ENCODE peak calls at places on chromosomes 11 and 22, in four cellular contexts. One of them, this sample, is unnamed.

GRCh38 chr11:86934263-86934932 is 20.8 kb downstream of the FZD4 start:
- DNase-seq in kidney epithelial cell: no peak
- DNase-seq in PC-3: peak; percentile 37
- DNase-seq in CD8-positive, alpha-beta T cell: no peak
- DNase-seq in this sample: no peak

GRCh38 chr11:75352417-75353206 is 1.2 kb upstream of the ARRB1 start:
- DNase-seq in kidney epithelial cell: no peak
- DNase-seq in PC-3: no peak
- DNase-seq in CD8-positive, alpha-beta T cell: no peak
- DNase-seq in this sample: no peak

GRCh38 chr11:130179396-130180306 is 20.1 kb downstream of the ST14 start:
- DNase-seq in kidney epithelial cell: peak; percentile 77
- DNase-seq in PC-3: no peak
- DNase-seq in CD8-positive, alpha-beta T cell: no peak
- DNase-seq in this sample: no peak

GRCh38 chr11:68343761-68344256 is 31.4 kb downstream of the LRP5 start:
- DNase-seq in kidney epithelial cell: no peak
- DNase-seq in PC-3: no peak
- DNase-seq in CD8-positive, alpha-beta T cell: no peak
- DNase-seq in this sample: no peak

GRCh38 chr11:12868315-12869073 is 140.6 kb upstream of the RASSF10 start:
- DNase-seq in kidney epithelial cell: no peak
- DNase-seq in PC-3: peak; percentile 25
- DNase-seq in CD8-positive, alpha-beta T cell: no peak
- DNase-seq in this sample: peak; percentile 47

GRCh38 chr11:107591098-107591445 is at the start of gene ELMOD1:
- DNase-seq in kidney epithelial cell: no peak
- DNase-seq in PC-3: peak; percentile 45
- DNase-seq in CD8-positive, alpha-beta T cell: no peak
- DNase-seq in this sample: peak; percentile 39

GRCh38 chr22:29625090-29625825 is 21.8 kb downstream of the NF2 start:
- DNase-seq in kidney epithelial cell: peak; percentile 51
- DNase-seq in PC-3: peak; percentile 83
- DNase-seq in CD8-positive, alpha-beta T cell: no peak
- DNase-seq in this sample: peak; percentile 81

GRCh38 chr11:28123151-28123571 is 15.0 kb downstream of the METTL15 start:
- DNase-seq in kidney epithelial cell: no peak
- DNase-seq in PC-3: peak; percentile 58
- DNase-seq in CD8-positive, alpha-beta T cell: no peak
- DNase-seq in this sample: peak; percentile 14

GRCh38 chr11:16000065-16000464 is 356.3 kb downstream of the SOX6 start:
- DNase-seq in kidney epithelial cell: no peak
- DNase-seq in PC-3: no peak
- DNase-seq in CD8-positive, alpha-beta T cell: no peak
- DNase-seq in this sample: peak; percentile 60

GRCh38 chr11:128692750-128693578 is 908 bp upstream of the FLI1 start:
- DNase-seq in kidney epithelial cell: no peak
- DNase-seq in PC-3: peak; percentile 42
- DNase-seq in CD8-positive, alpha-beta T cell: no peak
- DNase-seq in this sample: peak; percentile 77

GRCh38 chr11:12470236-12470635 is 92.9 kb downstream of the PARVA start:
- DNase-seq in kidney epithelial cell: no peak
- DNase-seq in PC-3: no peak
- DNase-seq in CD8-positive, alpha-beta T cell: no peak
- DNase-seq in this sample: no peak

GRCh38 chr22:27317961-27318360 is 483.6 kb downstream of the MN1 start:
- DNase-seq in kidney epithelial cell: peak; percentile 81
- DNase-seq in PC-3: no peak
- DNase-seq in CD8-positive, alpha-beta T cell: no peak
- DNase-seq in this sample: no peak

GRCh38 chr22:20981787-20982562 is at the start of gene LZTR1:
- DNase-seq in kidney epithelial cell: peak; percentile 31
- DNase-seq in PC-3: peak; percentile 67
- DNase-seq in CD8-positive, alpha-beta T cell: peak; percentile 33
- DNase-seq in this sample: peak; percentile 87
- TF ChIP-seq CTCF in kidney epithelial cell: peak; percentile 71
- TF ChIP-seq CTCF in PC-3: peak; percentile 56
- TF ChIP-seq CTCF in CD8-positive, alpha-beta T cell: no peak
- TF ChIP-seq CTCF in this sample: peak; percentile 62

DNA sequence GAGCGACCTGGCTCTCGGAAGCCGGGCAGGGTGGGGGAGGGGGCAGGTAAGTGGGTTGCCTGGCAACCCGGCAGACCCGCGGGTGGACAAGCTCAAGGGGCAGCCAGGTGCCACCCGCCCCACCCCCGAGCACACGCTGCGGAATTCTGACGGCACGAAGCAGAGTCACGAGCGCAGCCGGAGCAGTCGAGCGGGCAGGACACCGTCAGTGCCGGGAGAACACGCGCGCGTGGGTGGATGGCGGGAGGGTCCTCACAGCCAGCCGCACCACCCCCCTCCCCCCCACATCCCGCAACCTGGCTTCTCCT is 133.2 kb upstream of the HSD17B12 start:
- DNase-seq in kidney epithelial cell: no peak
- DNase-seq in PC-3: no peak
- DNase-seq in CD8-positive, alpha-beta T cell: no peak
- DNase-seq in this sample: peak; percentile 9
- H3K4me3 ChIP-seq in kidney epithelial cell: no peak overlapping the region
- H3K4me3 ChIP-seq in PC-3: no peak overlapping the region
- H3K4me3 ChIP-seq in CD8-positive, alpha-beta T cell: no peak overlapping the region
- H3K4me3 ChIP-seq in this sample: no peak overlapping the region

GRCh38 chr11:47056261-47056915 is 119.8 kb downstream of the CSTPP1 start:
- DNase-seq in kidney epithelial cell: peak; percentile 4
- DNase-seq in PC-3: no peak
- DNase-seq in CD8-positive, alpha-beta T cell: no peak
- DNase-seq in this sample: peak; percentile 60

GRCh38 chr11:47055534-47055933 is 119.0 kb downstream of the CSTPP1 start:
- DNase-seq in kidney epithelial cell: no peak
- DNase-seq in PC-3: no peak
- DNase-seq in CD8-positive, alpha-beta T cell: no peak
- DNase-seq in this sample: peak; percentile 12

GRCh38 chr11:47061429-47062178 is 115.1 kb downstream of the ARFGAP2 start:
- DNase-seq in kidney epithelial cell: no peak
- DNase-seq in PC-3: no peak
- DNase-seq in CD8-positive, alpha-beta T cell: no peak
- DNase-seq in this sample: no peak

GRCh38 chr11:47060807-47061206 is 115.9 kb downstream of the ARFGAP2 start:
- DNase-seq in kidney epithelial cell: no peak
- DNase-seq in PC-3: peak; percentile 4
- DNase-seq in CD8-positive, alpha-beta T cell: no peak
- DNase-seq in this sample: no peak

DNA sequence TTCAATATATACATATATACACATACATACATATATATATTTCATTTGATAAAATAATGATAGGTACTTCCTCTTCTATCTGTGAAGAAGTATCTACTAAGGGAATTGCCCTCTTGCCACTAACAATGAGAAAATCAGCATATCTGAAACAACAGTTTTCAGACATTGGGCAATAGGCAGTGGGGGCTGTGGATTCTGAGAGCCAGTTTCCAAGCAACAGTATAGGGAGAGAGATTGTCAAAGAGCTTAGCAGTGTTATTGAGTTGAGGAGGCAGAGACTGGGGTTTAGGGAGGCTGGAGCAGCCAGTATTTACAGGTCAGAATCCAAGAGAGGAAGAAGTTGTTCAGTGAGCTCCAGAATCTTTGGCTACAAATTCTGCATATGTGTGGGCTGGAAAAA is 119.3 kb downstream of the ARFGAP2 start:
- DNase-seq in kidney epithelial cell: no peak
- DNase-seq in PC-3: no peak
- DNase-seq in CD8-positive, alpha-beta T cell: no peak
- DNase-seq in this sample: no peak
- TF ChIP-seq CTCF in kidney epithelial cell: no peak
- TF ChIP-seq CTCF in PC-3: no peak
- TF ChIP-seq CTCF in CD8-positive, alpha-beta T cell: no peak
- TF ChIP-seq CTCF in this sample: no peak

DNA sequence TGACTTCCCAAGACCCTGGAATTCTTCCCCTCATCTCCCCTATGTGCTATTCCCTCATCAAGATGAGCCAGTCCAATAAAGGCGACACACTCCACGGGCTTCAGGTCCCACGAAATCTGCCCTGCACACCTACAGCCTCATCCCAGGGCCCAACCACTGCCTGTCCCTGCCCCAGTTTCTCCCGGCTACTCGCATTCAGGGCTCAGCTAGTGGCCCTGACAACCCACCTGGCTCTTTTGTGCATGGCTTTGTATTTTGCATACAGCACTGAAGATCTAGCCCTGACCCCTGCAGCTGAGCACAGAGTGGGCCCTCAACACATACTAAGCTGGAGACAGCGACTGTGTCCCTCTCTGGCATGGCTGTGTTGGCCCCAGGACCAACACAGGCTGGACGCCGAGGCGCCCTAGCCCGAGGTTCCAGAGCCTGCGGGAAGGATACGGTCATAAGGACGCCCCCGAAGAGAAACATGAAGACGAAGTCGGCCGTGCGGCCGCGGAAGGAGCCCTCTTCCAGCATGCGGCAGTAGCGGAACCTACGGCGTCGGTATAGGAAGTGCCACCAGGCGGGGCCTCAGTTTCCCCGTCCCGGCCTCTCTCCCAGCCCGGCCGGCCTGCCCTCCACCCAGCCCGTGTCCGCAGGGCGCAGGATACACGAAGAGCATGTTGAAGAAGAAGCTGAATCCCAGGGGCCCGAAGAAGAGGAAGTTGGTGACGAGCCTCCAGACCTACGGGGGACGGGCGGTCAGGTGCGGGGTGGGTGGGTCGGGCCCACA is 708 bp downstream of the DERL3 start:
- DNase-seq in kidney epithelial cell: no peak
- DNase-seq in PC-3: no peak
- DNase-seq in CD8-positive, alpha-beta T cell: no peak
- DNase-seq in this sample: no peak
- H3K4me3 ChIP-seq in kidney epithelial cell: peak overlapping the region; percentile 33
- H3K4me3 ChIP-seq in PC-3: no peak overlapping the region
- H3K4me3 ChIP-seq in CD8-positive, alpha-beta T cell: peak overlapping the region; percentile 77
- H3K4me3 ChIP-seq in this sample: no peak overlapping the region

GRCh38 chr11:978781-979180 is 53.1 kb downstream of the AP2A2 start:
- DNase-seq in kidney epithelial cell: no peak
- DNase-seq in PC-3: no peak
- DNase-seq in CD8-positive, alpha-beta T cell: no peak
- DNase-seq in this sample: no peak

GRCh38 chr11:978073-978720 is 52.5 kb downstream of the AP2A2 start:
- DNase-seq in kidney epithelial cell: no peak
- DNase-seq in PC-3: no peak
- DNase-seq in CD8-positive, alpha-beta T cell: no peak
- DNase-seq in this sample: no peak

GRCh38 chr11:976431-977160 is 50.9 kb downstream of the AP2A2 start:
- DNase-seq in kidney epithelial cell: no peak
- DNase-seq in PC-3: no peak
- DNase-seq in CD8-positive, alpha-beta T cell: no peak
- DNase-seq in this sample: peak; percentile 82

GRCh38 chr11:973237-973636 is 47.6 kb downstream of the AP2A2 start:
- DNase-seq in kidney epithelial cell: no peak
- DNase-seq in PC-3: no peak
- DNase-seq in CD8-positive, alpha-beta T cell: no peak
- DNase-seq in this sample: no peak

GRCh38 chr11:975824-976223 is 50.2 kb downstream of the AP2A2 start:
- DNase-seq in kidney epithelial cell: no peak
- DNase-seq in PC-3: no peak
- DNase-seq in CD8-positive, alpha-beta T cell: no peak
- DNase-seq in this sample: peak; percentile 77
- TF ChIP-seq CTCF in kidney epithelial cell: no peak
- TF ChIP-seq CTCF in PC-3: peak; percentile 31
- TF ChIP-seq CTCF in CD8-positive, alpha-beta T cell: no peak
- TF ChIP-seq CTCF in this sample: peak; percentile 32

DNA sequence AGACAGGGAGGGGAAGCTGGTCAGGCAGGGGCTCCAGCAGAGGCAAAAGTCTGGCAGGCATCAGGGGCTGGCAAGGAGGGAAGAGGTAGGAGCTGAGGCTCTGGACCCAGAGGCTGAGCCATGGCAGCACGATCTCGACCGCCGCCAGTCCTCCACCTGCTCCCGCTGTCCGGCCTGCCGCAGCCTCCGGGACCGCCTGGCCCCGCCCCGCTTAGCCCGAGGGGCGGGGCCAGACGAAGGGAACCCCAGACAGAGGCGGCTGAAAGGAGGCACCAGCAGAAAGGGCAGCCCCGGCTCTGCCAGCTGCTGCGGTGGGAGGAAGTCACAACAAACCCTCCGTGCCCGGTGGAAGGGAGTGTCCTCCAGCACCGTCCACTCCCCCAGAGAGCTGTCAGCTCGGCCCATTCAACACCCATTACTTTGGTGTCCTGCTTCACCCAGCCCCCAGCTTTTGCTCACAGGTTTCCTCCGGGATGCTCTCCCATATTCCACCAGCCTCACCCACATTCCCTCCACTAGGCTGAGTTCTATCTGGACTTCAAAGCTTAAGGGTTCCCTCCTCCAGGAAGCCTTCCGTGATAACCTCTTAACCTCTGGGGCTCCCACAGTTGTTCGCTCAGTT is at the start of gene MFNG:
- DNase-seq in kidney epithelial cell: no peak
- DNase-seq in PC-3: peak; percentile 55
- DNase-seq in CD8-positive, alpha-beta T cell: peak; percentile 35
- DNase-seq in this sample: peak; percentile 75
- H3K4me3 ChIP-seq in kidney epithelial cell: no peak within 1 kb of the TSS
- H3K4me3 ChIP-seq in PC-3: no peak within 1 kb of the TSS
- H3K4me3 ChIP-seq in CD8-positive, alpha-beta T cell: peak within 1 kb of the TSS; percentile 73
- H3K4me3 ChIP-seq in this sample: no peak within 1 kb of the TSS

This sample was measured in foreskin fibroblast.